ENCODE peak calls at places on chromosomes 1 and 21, in four cellular contexts. Y is cardiac fibroblast, Q is HTR-8/SVneo, F is NCI-H2171. K is an unnamed sample.

GRCh38 chr1:55197106-55197505 is 18.1 kb downstream of the USP24 start:
- DNase-seq in Y (no peak), Q (no peak), F (no peak), K (no peak)

GRCh38 chr21:24023936-24024335 is 1583.3 kb downstream of the MRPL39 start:
- DNase-seq in Y (no peak), Q (no peak), F (no peak), K (no peak)

GRCh38 chr21:36125513-36126121 is 9.3 kb upstream of the CBR3 start:
- DNase-seq in Y (peak; percentile 72), Q (peak; percentile 49), F (peak; percentile 14), K (peak; percentile 64)

GRCh38 chr1:113036639-113037321 is 36.2 kb upstream of the LRIG2 start:
- DNase-seq in Y (peak; percentile 36), Q (no peak), F (no peak), K (no peak)

GRCh38 chr21:45982256-45982757 is 737 bp downstream of the COL6A1 start:
- DNase-seq in Y (no peak), Q (no peak), F (no peak), K (no peak)

GRCh38 chr1:181784039-181784683 is 277.4 kb downstream of the ZNF648 start:
- DNase-seq in Y (no peak), Q (no peak), F (no peak), K (no peak)

GRCh38 chr1:238129677-238130076 is 239.0 kb upstream of the ZP4 start:
- DNase-seq in Y (no peak), Q (no peak), F (no peak), K (no peak)

GRCh38 chr1:203625623-203626189 is 926 bp upstream of the ATP2B4 start:
- DNase-seq in Y (peak; percentile 47), Q (peak; percentile 41), F (peak; percentile 22), K (peak; percentile 29)

GRCh38 chr1:54384921-54385726 is 21.1 kb downstream of the SSBP3 start:
- DNase-seq in Y (peak; percentile 42), Q (no peak), F (no peak), K (no peak)

GRCh38 chr1:231414260-231415016 is 7.6 kb downstream of the EGLN1 start:
- DNase-seq in Y (no peak), Q (no peak), F (no peak), K (no peak)

GRCh38 chr1:179800481-179800880 is 57.4 kb downstream of the FAM163A start:
- DNase-seq in Y (no peak), Q (no peak), F (no peak), K (no peak)

GRCh38 chr1:182198006-182198605 is 136.6 kb upstream of the ZNF648 start:
- DNase-seq in Y (no peak), Q (no peak), F (no peak), K (no peak)

GRCh38 chr1:232786845-232787455 is 18.3 kb upstream of the MAP10 start:
- DNase-seq in Y (no peak), Q (no peak), F (no peak), K (no peak)

GRCh38 chr1:228875741-228876140 is 140.5 kb downstream of the RHOU start:
- DNase-seq in Y (no peak), Q (no peak), F (no peak), K (no peak)